ENCODE peak calls at places on chromosomes 5 and 9, in seven cellular contexts. D is right cardiac atrium; N is OCI-LY7; Y is GDM1; H is central memory CD4-positive, alpha-beta T cell; R is AG04450; V is NAMALWA. U is an unnamed sample.

GRCh38 chr9:14341437-14342133 is 27.6 kb upstream of the NFIB start:
- DNase-seq in Y (no peak), N (no peak), H (no peak), D (no peak), R (no peak), V (no peak), U (no peak)

GRCh38 chr5:68834486-68834885 is 259.3 kb upstream of the SLC30A5 start:
- DNase-seq in R (no peak), D (no peak), V (no peak), H (no peak), N (no peak), Y (no peak), U (no peak)

GRCh38 chr5:149834246-149834855 is 104.2 kb downstream of the PPARGC1B start:
- DNase-seq in R (peak), D (no peak), V (peak), Y (peak), N (peak), H (peak), U (peak)

GRCh38 chr5:169197343-169197742 is 103.6 kb downstream of the SLIT3 start:
- DNase-seq in R (no peak), N (no peak), D (no peak), H (no peak), Y (no peak), V (no peak), U (no peak)

GRCh38 chr9:95780751-95781150 is 94.7 kb upstream of the ERCC6L2 start:
- DNase-seq in N (no peak), R (no peak), H (no peak), Y (no peak), D (no peak), V (no peak), U (no peak)

GRCh38 chr5:136276087-136276486 is 83.1 kb upstream of the SMIM32 start:
- DNase-seq in H (no peak), N (no peak), Y (no peak), D (no peak), V (no peak), R (no peak), U (no peak)

GRCh38 chr9:79189511-79189924 is 382.2 kb upstream of the TLE4 start:
- DNase-seq in D (no peak), N (no peak), R (peak), V (no peak), H (no peak), Y (no peak), U (no peak)

GRCh38 chr5:113205807-113206206 is 229.0 kb downstream of the TSSK1B start:
- DNase-seq in N (no peak), Y (no peak), D (no peak), H (no peak), R (no peak), V (no peak), U (no peak)

GRCh38 chr9:86336058-86336457 is 18.2 kb downstream of the TUT7 start:
- DNase-seq in R (no peak), D (no peak), Y (no peak), H (no peak), N (no peak), V (no peak), U (no peak)